ENCODE peak calls at places on chromosomes 7 and 10, in five cellular contexts. One of them, this sample, is unnamed. For H3K4me1, the result is how much of the 10 kb centered on the place peaks cover.

GRCh38 chr10:133276100-133276434 is 601 bp downstream of the ADAM8 start:
- DNase-seq in HCT116: no peak
- DNase-seq in thoracic aorta: no peak
- DNase-seq in IMR-90: no peak
- DNase-seq in Panc1: no peak
- DNase-seq in this sample: no peak

GRCh38 chr7:18684899-18685298 is 189.3 kb downstream of the HDAC9 start:
- DNase-seq in IMR-90: no peak
- DNase-seq in thoracic aorta: no peak
- DNase-seq in Panc1: no peak
- DNase-seq in HCT116: no peak
- DNase-seq in this sample: no peak

GRCh38 chr10:69831231-69831855 is 29.6 kb downstream of the COL13A1 start:
- DNase-seq in thoracic aorta: no peak
- DNase-seq in IMR-90: peak
- DNase-seq in HCT116: no peak
- DNase-seq in Panc1: no peak
- DNase-seq in this sample: no peak

GRCh38 chr10:116845823-116846222 is 3.5 kb upstream of the ENO4 start:
- DNase-seq in Panc1: no peak
- DNase-seq in IMR-90: no peak
- DNase-seq in HCT116: no peak
- DNase-seq in thoracic aorta: no peak
- DNase-seq in this sample: no peak

GRCh38 chr7:43302211-43302711 is 189.8 kb downstream of the HECW1 start:
- DNase-seq in Panc1: no peak
- DNase-seq in HCT116: no peak
- DNase-seq in thoracic aorta: no peak
- DNase-seq in IMR-90: peak
- DNase-seq in this sample: peak

GRCh38 chr10:71234017-71234894 is 21.9 kb downstream of the UNC5B start:
- DNase-seq in Panc1: no peak
- DNase-seq in HCT116: no peak
- DNase-seq in thoracic aorta: no peak
- DNase-seq in IMR-90: no peak
- DNase-seq in this sample: no peak

GRCh38 chr7:133064082-133064825 is 17.6 kb downstream of the CHCHD3 start:
- DNase-seq in IMR-90: no peak
- DNase-seq in Panc1: no peak
- DNase-seq in thoracic aorta: no peak
- DNase-seq in HCT116: no peak
- DNase-seq in this sample: no peak

GRCh38 chr7:135645296-135645904 is 16.9 kb upstream of the STMP1 start:
- DNase-seq in HCT116: peak
- DNase-seq in IMR-90: peak
- DNase-seq in Panc1: no peak
- DNase-seq in thoracic aorta: no peak
- DNase-seq in this sample: peak

GRCh38 chr10:119246862-119247549 is 39.6 kb downstream of the GRK5 start:
- DNase-seq in thoracic aorta: peak
- DNase-seq in Panc1: no peak
- DNase-seq in IMR-90: peak
- DNase-seq in HCT116: no peak
- DNase-seq in this sample: peak

GRCh38 chr10:89785095-89785494 is 83.7 kb downstream of the KIF20B start:
- DNase-seq in Panc1: no peak
- DNase-seq in thoracic aorta: no peak
- DNase-seq in IMR-90: no peak
- DNase-seq in HCT116: no peak
- DNase-seq in this sample: no peak

GRCh38 chr7:145957160-145957890 is 159.3 kb upstream of the CNTNAP2 start:
- DNase-seq in IMR-90: no peak
- DNase-seq in thoracic aorta: no peak
- DNase-seq in HCT116: no peak
- DNase-seq in Panc1: no peak
- DNase-seq in this sample: no peak

GRCh38 chr7:18457832-18458231 is 37.7 kb upstream of the HDAC9 start:
- DNase-seq in IMR-90: no peak
- DNase-seq in thoracic aorta: no peak
- DNase-seq in Panc1: no peak
- DNase-seq in HCT116: no peak
- DNase-seq in this sample: peak

GRCh38 chr7:80611779-80612178 is 26.7 kb upstream of the CD36 start:
- DNase-seq in thoracic aorta: no peak
- DNase-seq in Panc1: no peak
- DNase-seq in IMR-90: peak
- DNase-seq in HCT116: peak
- DNase-seq in this sample: no peak

GRCh38 chr10:11551915-11552602 is 59.4 kb downstream of the USP6NL start:
- DNase-seq in IMR-90: peak
- DNase-seq in thoracic aorta: no peak
- DNase-seq in Panc1: peak
- DNase-seq in HCT116: peak
- DNase-seq in this sample: peak

GRCh38 chr10:93859049-93859655 is 34.6 kb upstream of the SLC35G1 start:
- DNase-seq in Panc1: no peak
- DNase-seq in IMR-90: peak
- DNase-seq in HCT116: peak
- DNase-seq in thoracic aorta: no peak
- DNase-seq in this sample: no peak

GRCh38 chr10:30417301-30417700 is 16.7 kb upstream of the MAP3K8 start:
- DNase-seq in Panc1: no peak
- DNase-seq in thoracic aorta: no peak
- DNase-seq in HCT116: no peak
- DNase-seq in IMR-90: no peak
- DNase-seq in this sample: no peak

GRCh38 chr7:128119036-128119435 is 87.8 kb upstream of the LRRC4 start:
- DNase-seq in thoracic aorta: no peak
- DNase-seq in Panc1: no peak
- DNase-seq in HCT116: no peak
- DNase-seq in IMR-90: no peak
- DNase-seq in this sample: no peak

GRCh38 chr10:109259293-109259692 is 664.0 kb downstream of the XPNPEP1 start:
- DNase-seq in Panc1: no peak
- DNase-seq in thoracic aorta: no peak
- DNase-seq in HCT116: no peak
- DNase-seq in IMR-90: peak
- DNase-seq in this sample: no peak

GRCh38 chr7:64312826-64313225 is 935 bp upstream of the ZNF736 start:
- DNase-seq in HCT116: no peak
- DNase-seq in Panc1: no peak
- DNase-seq in IMR-90: no peak
- DNase-seq in thoracic aorta: no peak
- DNase-seq in this sample: no peak

GRCh38 chr7:127251458-127252379 is 1.0 kb downstream of the GRM8 start:
- DNase-seq in Panc1: no peak
- DNase-seq in thoracic aorta: no peak
- DNase-seq in HCT116: no peak
- DNase-seq in IMR-90: no peak
- DNase-seq in this sample: no peak

GRCh38 chr7:12297709-12298108 is 86.6 kb downstream of the TMEM106B start:
- DNase-seq in IMR-90: no peak
- DNase-seq in Panc1: no peak
- DNase-seq in HCT116: peak
- DNase-seq in thoracic aorta: no peak
- DNase-seq in this sample: peak

GRCh38 chr7:4791738-4792536 is 16.5 kb downstream of the AP5Z1 start:
- DNase-seq in thoracic aorta: no peak
- DNase-seq in HCT116: peak
- DNase-seq in Panc1: no peak
- DNase-seq in IMR-90: peak
- DNase-seq in this sample: no peak

GRCh38 chr7:41629711-41630111 is 73.2 kb downstream of the INHBA start:
- DNase-seq in thoracic aorta: no peak
- DNase-seq in IMR-90: peak
- DNase-seq in Panc1: no peak
- DNase-seq in HCT116: no peak
- DNase-seq in this sample: no peak

GRCh38 chr7:28560771-28561170 is 148.5 kb downstream of the CREB5 start:
- DNase-seq in IMR-90: no peak
- DNase-seq in thoracic aorta: no peak
- DNase-seq in HCT116: no peak
- DNase-seq in Panc1: no peak
- DNase-seq in this sample: no peak

GRCh38 chr7:151129882-151130591 is 37.5 kb downstream of the GBX1 start:
- DNase-seq in thoracic aorta: no peak
- DNase-seq in HCT116: no peak
- DNase-seq in IMR-90: no peak
- DNase-seq in Panc1: no peak
- DNase-seq in this sample: no peak

GRCh38 chr7:141597966-141598365 is 46.8 kb downstream of the AGK start:
- DNase-seq in thoracic aorta: no peak
- DNase-seq in IMR-90: no peak
- DNase-seq in HCT116: no peak
- DNase-seq in Panc1: no peak
- DNase-seq in this sample: no peak
- H3K4me1 ChIP-seq in thoracic aorta: under half
- H3K4me1 ChIP-seq in IMR-90: under half
- H3K4me1 ChIP-seq in HCT116: under half
- H3K4me1 ChIP-seq in Panc1: under half
- H3K4me1 ChIP-seq in this sample: under half

GRCh38 chr7:104252409-104253134 is 44.8 kb upstream of the ORC5 start:
- DNase-seq in HCT116: peak
- DNase-seq in IMR-90: no peak
- DNase-seq in Panc1: no peak
- DNase-seq in thoracic aorta: no peak
- DNase-seq in this sample: no peak
- TF ChIP-seq CTCF in HCT116: peak
- TF ChIP-seq CTCF in IMR-90: no peak
- TF ChIP-seq CTCF in Panc1: peak
- TF ChIP-seq CTCF in thoracic aorta: no peak
- TF ChIP-seq CTCF in this sample: peak

GRCh38 chr10:103053659-103054581 is 135.8 kb downstream of the CNNM2 start:
- DNase-seq in IMR-90: peak
- DNase-seq in Panc1: no peak
- DNase-seq in thoracic aorta: no peak
- DNase-seq in HCT116: no peak
- DNase-seq in this sample: no peak

GRCh38 chr10:103049237-103049636 is 131.1 kb downstream of the CNNM2 start:
- DNase-seq in thoracic aorta: no peak
- DNase-seq in Panc1: no peak
- DNase-seq in HCT116: no peak
- DNase-seq in IMR-90: no peak
- DNase-seq in this sample: no peak

GRCh38 chr10:103057980-103058568 is 135.0 kb downstream of the NT5C2 start:
- DNase-seq in Panc1: no peak
- DNase-seq in IMR-90: peak
- DNase-seq in thoracic aorta: no peak
- DNase-seq in HCT116: no peak
- DNase-seq in this sample: no peak

GRCh38 chr10:103054621-103055020 is 136.5 kb downstream of the CNNM2 start:
- DNase-seq in thoracic aorta: no peak
- DNase-seq in Panc1: no peak
- DNase-seq in IMR-90: no peak
- DNase-seq in HCT116: no peak
- DNase-seq in this sample: no peak

GRCh38 chr10:103055105-103055504 is 137.0 kb downstream of the CNNM2 start:
- DNase-seq in IMR-90: peak
- DNase-seq in thoracic aorta: no peak
- DNase-seq in Panc1: no peak
- DNase-seq in HCT116: no peak
- DNase-seq in this sample: no peak
- H3K4me1 ChIP-seq in IMR-90: under half
- H3K4me1 ChIP-seq in thoracic aorta: under half
- H3K4me1 ChIP-seq in Panc1: under half
- H3K4me1 ChIP-seq in HCT116: under half
- H3K4me1 ChIP-seq in this sample: under half

DNA sequence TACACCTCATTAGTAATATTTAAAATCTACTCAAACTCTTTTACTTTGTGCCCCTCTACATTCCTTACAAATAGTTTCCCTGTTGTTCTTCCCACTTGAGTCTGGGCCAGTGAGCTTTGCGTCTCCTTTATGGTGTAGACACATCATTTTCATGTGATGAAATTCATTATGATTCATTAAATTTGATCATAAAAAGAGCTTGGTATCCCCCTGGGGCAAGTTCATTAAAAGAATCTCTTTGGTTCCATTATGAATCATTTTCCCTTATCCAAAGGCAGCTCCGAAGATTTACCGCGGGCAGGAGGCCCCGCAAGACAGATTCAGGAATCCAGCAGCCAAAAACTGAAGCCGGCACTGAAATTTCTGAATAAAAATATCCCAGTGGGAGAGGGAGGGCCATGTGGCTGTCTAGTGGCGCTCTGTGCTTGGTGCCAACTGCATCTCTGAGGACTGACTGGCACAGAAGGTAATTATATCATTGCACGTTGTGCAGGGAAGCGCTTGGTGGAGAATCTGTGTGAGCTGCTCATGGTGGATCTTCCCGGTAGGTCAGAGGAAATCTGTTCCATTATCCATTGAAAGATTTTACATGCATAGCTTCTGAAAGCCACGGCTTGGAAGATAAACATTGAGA is 151.4 kb upstream of the PITRM1 start:
- DNase-seq in Panc1: no peak
- DNase-seq in thoracic aorta: no peak
- DNase-seq in HCT116: no peak
- DNase-seq in IMR-90: no peak
- DNase-seq in this sample: peak
- TF ChIP-seq CTCF in Panc1: no peak
- TF ChIP-seq CTCF in thoracic aorta: no peak
- TF ChIP-seq CTCF in HCT116: no peak
- TF ChIP-seq CTCF in IMR-90: no peak
- TF ChIP-seq CTCF in this sample: no peak

DNA sequence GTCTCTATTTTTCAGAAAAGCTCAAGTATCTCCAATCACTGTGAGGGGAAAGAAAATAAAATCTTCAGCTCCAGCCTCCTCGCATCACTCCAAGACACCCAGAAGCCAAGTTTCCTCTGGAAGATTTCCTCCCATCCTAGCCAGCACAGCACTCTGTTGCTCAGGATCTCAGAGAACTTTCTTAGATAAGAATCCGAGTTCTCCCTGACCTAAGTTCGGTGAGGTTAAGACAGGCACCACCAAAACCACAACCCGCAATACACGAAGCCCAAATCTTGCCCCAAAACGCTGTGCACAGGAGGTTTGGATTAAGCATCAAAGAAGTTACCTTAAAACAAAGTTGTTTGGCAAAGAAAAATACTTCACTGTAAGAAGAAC is 4.2 kb downstream of the FAM53B start:
- DNase-seq in HCT116: no peak
- DNase-seq in thoracic aorta: no peak
- DNase-seq in IMR-90: no peak
- DNase-seq in Panc1: no peak
- DNase-seq in this sample: no peak
- H3K4me1 ChIP-seq in HCT116: under half
- H3K4me1 ChIP-seq in thoracic aorta: half or more
- H3K4me1 ChIP-seq in IMR-90: under half
- H3K4me1 ChIP-seq in Panc1: half or more
- H3K4me1 ChIP-seq in this sample: under half

GRCh38 chr7:155907450-155908177 is 95.4 kb upstream of the SHH start:
- DNase-seq in IMR-90: no peak
- DNase-seq in HCT116: no peak
- DNase-seq in Panc1: no peak
- DNase-seq in thoracic aorta: no peak
- DNase-seq in this sample: no peak
- TF ChIP-seq CTCF in IMR-90: no peak
- TF ChIP-seq CTCF in HCT116: no peak
- TF ChIP-seq CTCF in Panc1: no peak
- TF ChIP-seq CTCF in thoracic aorta: no peak
- TF ChIP-seq CTCF in this sample: no peak